ENCODE peak calls at places on chromosomes 1 and 21, in seven cellular contexts. Y is IMR-90; J is GM18507; K is CD8-positive, alpha-beta T cell; C is AG08395; Z is neuronal stem cell; P is body of pancreas. L is an unnamed sample.

GRCh38 chr1:217713223-217713622 is 82.1 kb downstream of the SPATA17 start:
- DNase-seq in P (no peak), Z (no peak), K (no peak), C (no peak), Y (peak), J (no peak), L (no peak)

GRCh38 chr1:111906816-111907215 is 82.7 kb downstream of the KCND3 start:
- DNase-seq in J (no peak), C (no peak), Y (no peak), P (no peak), K (no peak), Z (no peak), L (no peak)

GRCh38 chr1:100396651-100397050 is 44.3 kb downstream of the CDC14A start:
- DNase-seq in J (no peak), Z (no peak), K (peak), Y (no peak), P (no peak), C (no peak), L (no peak)

GRCh38 chr1:216750031-216750627 is 26.9 kb upstream of the ESRRG start:
- DNase-seq in P (peak), K (no peak), Y (peak), Z (peak), J (no peak), C (peak), L (peak)

GRCh38 chr1:220992705-220993052 is 113.4 kb downstream of the HLX start:
- DNase-seq in Z (no peak), Y (no peak), J (no peak), P (no peak), C (no peak), K (no peak), L (no peak)

GRCh38 chr1:3066250-3066711 is 2.7 kb upstream of the PRDM16 start:
- DNase-seq in K (no peak), P (peak), Z (no peak), Y (no peak), J (no peak), C (no peak), L (no peak)

GRCh38 chr1:205950280-205950679 is 7.0 kb upstream of the SLC26A9 start:
- DNase-seq in P (peak), Z (no peak), C (peak), K (no peak), J (no peak), Y (peak), L (peak)

GRCh38 chr1:10915594-10915993 is 96.9 kb upstream of the TARDBP start:
- DNase-seq in P (no peak), Z (no peak), J (no peak), C (no peak), K (no peak), Y (no peak), L (no peak)

GRCh38 chr21:34126269-34126668 is 52.9 kb downstream of the MRPS6 start:
- DNase-seq in Z (peak), K (peak), J (no peak), C (peak), Y (peak), P (no peak), L (no peak)

GRCh38 chr21:46667735-46668380 is 32.4 kb downstream of the PRMT2 start:
- DNase-seq in P (no peak), Z (peak), C (peak), J (peak), Y (peak), K (no peak), L (no peak)

GRCh38 chr21:46124083-46124925 is 26.4 kb downstream of the COL6A2 start:
- DNase-seq in Y (no peak), Z (no peak), K (peak), J (no peak), C (no peak), P (no peak), L (peak)

GRCh38 chr1:171794085-171794484 is 12.6 kb downstream of the METTL13 start:
- DNase-seq in Z (no peak), K (no peak), P (no peak), Y (peak), J (no peak), C (peak), L (peak)

GRCh38 chr1:203273869-203274602 is 31.3 kb upstream of the BTG2 start:
- DNase-seq in C (no peak), Z (no peak), Y (no peak), K (no peak), P (peak), J (no peak), L (no peak)

GRCh38 chr1:209076688-209077087 is 506.8 kb upstream of the CAMK1G start:
- DNase-seq in Z (no peak), P (no peak), K (no peak), C (no peak), Y (no peak), J (no peak), L (no peak)

GRCh38 chr1:201268604-201269151 is 14.6 kb upstream of the PKP1 start:
- DNase-seq in C (peak), Z (no peak), P (peak), Y (peak), J (no peak), K (no peak), L (peak)

GRCh38 chr1:57506941-57507340 is 83.1 kb upstream of the DAB1 start:
- DNase-seq in P (no peak), Z (no peak), J (no peak), C (no peak), K (no peak), Y (no peak), L (no peak)

GRCh38 chr21:45250272-45250671 is 37.4 kb downstream of the POFUT2 start:
- DNase-seq in Y (no peak), P (no peak), Z (no peak), K (no peak), J (no peak), C (no peak), L (no peak)

GRCh38 chr1:41359211-41360073 is 1.8 kb upstream of the FOXO6 start:
- DNase-seq in Z (no peak), Y (no peak), J (no peak), C (peak), P (no peak), K (no peak), L (peak)

GRCh38 chr1:37325010-37325409 is 149.4 kb upstream of the ZC3H12A start:
- DNase-seq in K (no peak), Y (no peak), P (no peak), J (no peak), C (no peak), Z (no peak), L (no peak)

GRCh38 chr1:58363639-58364038 is 182.9 kb downstream of the OMA1 start:
- DNase-seq in P (no peak), Y (no peak), C (no peak), Z (no peak), J (no peak), K (no peak), L (no peak)

GRCh38 chr1:194474701-194475100 is 1288.3 kb upstream of the B3GALT2 start:
- DNase-seq in J (no peak), P (no peak), Z (peak), Y (no peak), K (no peak), C (no peak), L (no peak)

GRCh38 chr21:32516729-32517649 is 68.3 kb downstream of the TCP10L start:
- DNase-seq in P (no peak), Y (peak), J (no peak), Z (no peak), C (no peak), K (no peak), L (no peak)

GRCh38 chr21:28762357-28762735 is 230.3 kb downstream of the LTN1 start:
- DNase-seq in P (no peak), J (no peak), Y (no peak), K (no peak), C (no peak), Z (no peak), L (no peak)

GRCh38 chr21:33587792-33588484 is 546 bp downstream of the DONSON start:
- DNase-seq in Y (peak), J (peak), P (peak), C (peak), K (no peak), Z (peak), L (peak)

GRCh38 chr1:191608367-191608766 is 549.9 kb upstream of the RGS18 start:
- DNase-seq in P (no peak), Y (peak), K (no peak), Z (no peak), J (no peak), C (no peak), L (no peak)

GRCh38 chr21:32539378-32539777 is 45.9 kb downstream of the TCP10L start:
- DNase-seq in Y (no peak), C (no peak), K (no peak), Z (no peak), J (no peak), P (no peak), L (no peak)

GRCh38 chr1:47623174-47623940 is 185.5 kb downstream of the FOXD2 start:
- DNase-seq in Y (no peak), J (no peak), K (no peak), C (no peak), Z (no peak), P (no peak), L (no peak)

GRCh38 chr1:220768127-220768601 is 18.5 kb upstream of the MTARC1 start:
- DNase-seq in Z (no peak), K (no peak), J (no peak), C (no peak), P (peak), Y (no peak), L (no peak)

GRCh38 chr21:36987845-36988244 is 18.7 kb upstream of the RIPPLY3 start:
- DNase-seq in Y (no peak), J (no peak), C (no peak), K (no peak), P (no peak), Z (no peak), L (no peak)

GRCh38 chr1:24567792-24568388 is 12.0 kb downstream of the NCMAP start:
- DNase-seq in Y (no peak), J (no peak), C (no peak), Z (no peak), K (peak), P (peak), L (no peak)

GRCh38 chr21:15560383-15561056 is 169.3 kb upstream of the USP25 start:
- DNase-seq in J (no peak), P (no peak), C (no peak), K (no peak), Y (no peak), Z (no peak), L (no peak)

GRCh38 chr1:246210751-246211150 is 296.3 kb downstream of the SMYD3 start:
- DNase-seq in K (no peak), Y (no peak), J (no peak), C (no peak), P (no peak), Z (no peak), L (no peak)